ENCODE peak calls at places on chromosome 15, in eight cellular contexts. M, G, J, H, U, S, Y and V are unnamed samples.
A peak's percentile ranks its signal among the peaks of the same experiment; 100 is the strongest.

GRCh38 chr15:78308422-78309021 is 9.1 kb upstream of the SKIC8 start:
- DNase-seq in S (peak; percentile 77), M (peak; percentile 48), Y (peak; percentile 10), H (peak; percentile 78), G (no peak), U (peak; percentile 62), J (peak; percentile 55), V (peak; percentile 56)

GRCh38 chr15:52011711-52012144 is 7.3 kb upstream of the MAPK6 start:
- DNase-seq in G (no peak), Y (no peak), H (peak; percentile 53), U (no peak), J (no peak), S (no peak), M (no peak), V (no peak)

GRCh38 chr15:52010633-52011595 is 8.1 kb upstream of the MAPK6 start:
- DNase-seq in G (no peak), J (no peak), H (peak; percentile 82), M (no peak), Y (no peak), S (peak; percentile 84), U (peak; percentile 88), V (peak; percentile 60)

GRCh38 chr15:74656935-74657535 is 38.8 kb downstream of the EDC3 start:
- DNase-seq in H (no peak), U (no peak), J (no peak), Y (no peak), M (no peak), S (no peak), G (no peak), V (no peak)

GRCh38 chr15:64246364-64247189 is 83.8 kb upstream of the PPIB start:
- DNase-seq in S (peak; percentile 90), U (peak; percentile 93), J (no peak), M (no peak), H (peak; percentile 85), Y (no peak), G (no peak), V (no peak)

GRCh38 chr15:51023499-51023898 is 71.2 kb downstream of the TNFAIP8L3 start:
- DNase-seq in M (no peak), J (no peak), H (no peak), Y (no peak), U (no peak), G (no peak), S (no peak), V (no peak)

GRCh38 chr15:23994273-23994672 is 307.2 kb upstream of the NDN start:
- DNase-seq in G (no peak), H (no peak), U (no peak), M (no peak), J (no peak), Y (no peak), S (no peak), V (no peak)

GRCh38 chr15:92343869-92344643 is 49.6 kb upstream of the ST8SIA2 start:
- DNase-seq in Y (no peak), U (no peak), G (no peak), S (no peak), H (no peak), M (no peak), J (peak; percentile 37), V (peak; percentile 31)

GRCh38 chr15:46460426-46460825 is 825.6 kb downstream of the SQOR start:
- DNase-seq in G (no peak), J (no peak), Y (no peak), H (no peak), U (no peak), M (no peak), S (no peak), V (no peak)

GRCh38 chr15:84671211-84671610 is 13.2 kb upstream of the NMB start:
- DNase-seq in J (no peak), U (peak; percentile 47), S (no peak), H (peak; percentile 89), G (no peak), Y (no peak), M (no peak), V (no peak)

GRCh38 chr15:49810651-49811175 is 189.9 kb downstream of the DTWD1 start:
- DNase-seq in J (no peak), Y (no peak), S (no peak), H (peak; percentile 9), G (no peak), U (no peak), M (no peak), V (no peak)
- H3K27ac ChIP-seq in J (no peak overlapping the region), Y (no peak overlapping the region), S (no peak overlapping the region), H (no peak overlapping the region), G (peak overlapping the region; percentile 25), U (no peak overlapping the region), M (no peak overlapping the region), V (no peak overlapping the region)

GRCh38 chr15:48644827-48645557 is 517 bp downstream of the FBN1 start:
- DNase-seq in M (peak; percentile 81), G (peak; percentile 64), Y (no peak), U (no peak), S (no peak), J (peak; percentile 68), H (peak; percentile 77), V (peak; percentile 57)
- H3K27ac ChIP-seq in M (peak overlapping the region; percentile 93), G (peak overlapping the region; percentile 74), Y (no peak overlapping the region), U (peak overlapping the region; percentile 98), S (no peak overlapping the region), J (peak overlapping the region; percentile 67), H (no peak overlapping the region), V (peak overlapping the region; percentile 65)

GRCh38 chr15:59223736-59224135 is 17.1 kb downstream of the LDHAL6B start:
- DNase-seq in S (no peak), G (no peak), H (peak; percentile 25), J (no peak), Y (no peak), M (no peak), U (no peak), V (no peak)
- H3K27ac ChIP-seq in S (no peak overlapping the region), G (no peak overlapping the region), H (no peak overlapping the region), J (no peak overlapping the region), Y (no peak overlapping the region), M (peak overlapping the region; percentile 46), U (no peak overlapping the region), V (no peak overlapping the region)

GRCh38 chr15:88832791-88833190 is 29.6 kb downstream of the ACAN start:
- DNase-seq in Y (no peak), G (no peak), M (no peak), J (no peak), U (no peak), H (no peak), S (no peak), V (no peak)
- H3K27ac ChIP-seq in Y (no peak overlapping the region), G (no peak overlapping the region), M (peak overlapping the region; percentile 78), J (no peak overlapping the region), U (no peak overlapping the region), H (no peak overlapping the region), S (no peak overlapping the region), V (no peak overlapping the region)

GRCh38 chr15:45457215-45457614 is 65.3 kb downstream of the SLC30A4 start:
- DNase-seq in S (no peak), M (no peak), H (no peak), Y (no peak), G (no peak), J (no peak), U (no peak), V (no peak)
- H3K27ac ChIP-seq in S (no peak overlapping the region), M (no peak overlapping the region), H (no peak overlapping the region), Y (no peak overlapping the region), G (no peak overlapping the region), J (no peak overlapping the region), U (peak overlapping the region; percentile 91), V (no peak overlapping the region)

GRCh38 chr15:55279746-55280351 is 9.8 kb downstream of the RAB27A start:
- DNase-seq in S (peak; percentile 91), J (no peak), M (no peak), G (no peak), H (peak; percentile 73), Y (no peak), U (peak; percentile 92), V (no peak)

GRCh38 chr15:55279100-55279745 is 10.4 kb downstream of the RAB27A start:
- DNase-seq in J (no peak), M (no peak), U (no peak), S (no peak), H (no peak), G (no peak), Y (no peak), V (no peak)

GRCh38 chr15:55276324-55276723 is 13.3 kb downstream of the RAB27A start:
- DNase-seq in G (no peak), U (no peak), Y (no peak), S (no peak), J (no peak), H (no peak), M (no peak), V (no peak)

GRCh38 chr15:55277715-55278114 is 11.9 kb downstream of the RAB27A start:
- DNase-seq in M (no peak), H (no peak), Y (no peak), J (no peak), G (no peak), S (no peak), U (no peak), V (no peak)

GRCh38 chr15:55277116-55277564 is 12.5 kb downstream of the RAB27A start:
- DNase-seq in G (no peak), M (no peak), H (peak; percentile 48), S (no peak), J (no peak), Y (no peak), U (no peak), V (no peak)
- H3K27ac ChIP-seq in G (no peak overlapping the region), M (no peak overlapping the region), H (no peak overlapping the region), S (peak overlapping the region; percentile 74), J (no peak overlapping the region), Y (peak overlapping the region; percentile 42), U (no peak overlapping the region), V (no peak overlapping the region)

DNA sequence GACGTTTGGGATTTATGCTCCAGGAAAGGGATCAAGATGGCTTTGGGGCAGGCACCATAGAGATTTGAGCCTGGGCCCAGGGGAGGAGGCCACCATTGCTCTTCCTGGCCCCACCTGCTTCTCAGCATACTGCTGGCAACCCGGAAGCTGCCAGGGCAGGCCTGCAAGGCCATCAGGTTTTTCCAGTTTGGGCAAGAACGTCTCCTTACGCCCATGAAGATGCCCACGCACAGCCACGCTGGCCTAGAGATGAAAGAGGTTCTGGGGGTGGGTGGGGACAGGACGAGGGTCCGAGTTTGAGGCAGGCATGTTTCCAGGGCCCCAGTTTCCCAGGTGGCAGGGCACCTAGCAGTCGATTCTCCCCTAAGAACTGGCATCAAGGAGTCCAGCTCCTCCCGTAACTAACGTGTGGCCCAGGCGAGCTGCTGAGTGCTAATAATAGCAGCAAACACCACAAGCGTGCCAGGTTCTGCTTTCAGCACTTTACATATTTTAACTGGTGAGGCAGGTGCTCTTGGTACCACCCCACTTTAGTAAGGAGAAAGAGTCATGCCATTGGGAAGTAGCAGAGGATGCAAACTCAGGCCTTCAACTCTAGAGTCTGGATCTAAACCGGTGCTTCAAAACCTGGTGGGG is 45.8 kb downstream of the ZNF710 start:
- DNase-seq in H (no peak), Y (no peak), J (no peak), S (no peak), U (no peak), G (no peak), M (no peak), V (peak; percentile 39)
- H3K27ac ChIP-seq in H (no peak overlapping the region), Y (no peak overlapping the region), J (no peak overlapping the region), S (no peak overlapping the region), U (no peak overlapping the region), G (no peak overlapping the region), M (no peak overlapping the region), V (peak overlapping the region; percentile 78)

GRCh38 chr15:69413822-69414701 is at the start of gene KIF23:
- DNase-seq in J (peak; percentile 89), M (peak; percentile 92), G (peak; percentile 86), S (peak; percentile 95), U (peak; percentile 92), Y (peak; percentile 81), H (peak; percentile 95), V (peak; percentile 94)
- H3K27ac ChIP-seq in J (no peak within 1 kb of the TSS), M (peak within 1 kb of the TSS; percentile 52), G (no peak within 1 kb of the TSS), S (peak within 1 kb of the TSS; percentile 91), U (peak within 1 kb of the TSS; percentile 89), Y (no peak within 1 kb of the TSS), H (peak within 1 kb of the TSS; percentile 99), V (peak within 1 kb of the TSS; percentile 10)